ENCODE peak calls at places on chromosomes 16 and 17, in four cellular contexts. A is prostate gland, T is Panc1, V is HL-60. Q is an unnamed sample.

GRCh38 chr16:79092846-79093245 is 507.7 kb downstream of the MAF start:
- DNase-seq in A (no peak), V (peak; percentile 38), T (no peak), Q (no peak)

GRCh38 chr17:2053380-2054261 is 1.3 kb upstream of the HIC1 start:
- DNase-seq in A (peak; percentile 64), T (no peak), V (no peak), Q (peak; percentile 91)

GRCh38 chr17:9895923-9896322 is 9.1 kb downstream of the RCVRN start:
- DNase-seq in V (no peak), A (no peak), T (no peak), Q (no peak)

GRCh38 chr17:58538801-58539410 is 24.5 kb upstream of the MTMR4 start:
- DNase-seq in T (no peak), V (no peak), A (no peak), Q (no peak)

GRCh38 chr17:61597606-61598005 is 6.6 kb upstream of the NACA2 start:
- DNase-seq in A (no peak), T (no peak), V (no peak), Q (no peak)

GRCh38 chr17:56185905-56186783 is 32.9 kb downstream of the ANKFN1 start:
- DNase-seq in V (peak; percentile 37), T (no peak), A (no peak), Q (no peak)

GRCh38 chr17:40176409-40177110 is 710 bp upstream of the RAPGEFL1 start:
- DNase-seq in A (peak; percentile 81), T (no peak), V (no peak), Q (no peak)

GRCh38 chr16:87958632-87959031 is 7.4 kb downstream of the BANP start:
- DNase-seq in T (no peak), V (no peak), A (no peak), Q (no peak)

GRCh38 chr16:645852-646678 is 3.1 kb upstream of the WDR90 start:
- DNase-seq in A (no peak), T (no peak), V (no peak), Q (no peak)

GRCh38 chr16:19677403-19677802 is 40.6 kb downstream of the KNOP1 start:
- DNase-seq in A (no peak), V (no peak), T (no peak), Q (no peak)

GRCh38 chr16:19681637-19682036 is 36.4 kb downstream of the KNOP1 start:
- DNase-seq in T (no peak), A (no peak), V (no peak), Q (no peak)

GRCh38 chr16:19683453-19684236 is 34.4 kb downstream of the KNOP1 start:
- DNase-seq in A (no peak), V (no peak), T (no peak), Q (no peak)

GRCh38 chr16:19678804-19679203 is 39.2 kb downstream of the KNOP1 start:
- DNase-seq in V (no peak), A (no peak), T (no peak), Q (no peak)

GRCh38 chr16:19680972-19681371 is 37.1 kb downstream of the KNOP1 start:
- DNase-seq in T (no peak), V (no peak), A (no peak), Q (no peak)
- TF ChIP-seq CTCF in T (no peak), V (no peak), A (no peak), Q (no peak)

GRCh38 chr17:70808596-70808995 is 639.3 kb downstream of the KCNJ2 start:
- DNase-seq in A (no peak), T (no peak), V (no peak), Q (no peak)
- TF ChIP-seq CTCF in A (no peak), T (peak; percentile 54), V (peak; percentile 28), Q (peak; percentile 22)

GRCh38 chr17:74089869-74090464 is 113.5 kb upstream of the RPL38 start:
- DNase-seq in A (peak; percentile 27), V (peak; percentile 71), T (peak; percentile 35), Q (no peak)
- TF ChIP-seq CTCF in A (no peak), V (peak; percentile 90), T (peak; percentile 89), Q (peak; percentile 41)

GRCh38 chr17:8430966-8431365 is 4.7 kb upstream of the NDEL1 start:
- DNase-seq in A (no peak), V (no peak), T (no peak), Q (no peak)
- TF ChIP-seq CTCF in A (no peak), V (no peak), T (no peak), Q (no peak)

GRCh38 chr17:15351925-15352324 is 10.5 kb upstream of the TEKT3 start:
- DNase-seq in V (no peak), T (no peak), A (no peak), Q (no peak)

GRCh38 chr17:15351487-15351840 is 10.1 kb upstream of the TEKT3 start:
- DNase-seq in T (no peak), A (no peak), V (no peak), Q (no peak)

GRCh38 chr17:15349119-15349518 is 7.7 kb upstream of the TEKT3 start:
- DNase-seq in A (no peak), V (no peak), T (no peak), Q (no peak)

GRCh38 chr17:15350777-15351486 is 9.5 kb upstream of the TEKT3 start:
- DNase-seq in T (no peak), V (no peak), A (peak; percentile 9), Q (no peak)

DNA sequence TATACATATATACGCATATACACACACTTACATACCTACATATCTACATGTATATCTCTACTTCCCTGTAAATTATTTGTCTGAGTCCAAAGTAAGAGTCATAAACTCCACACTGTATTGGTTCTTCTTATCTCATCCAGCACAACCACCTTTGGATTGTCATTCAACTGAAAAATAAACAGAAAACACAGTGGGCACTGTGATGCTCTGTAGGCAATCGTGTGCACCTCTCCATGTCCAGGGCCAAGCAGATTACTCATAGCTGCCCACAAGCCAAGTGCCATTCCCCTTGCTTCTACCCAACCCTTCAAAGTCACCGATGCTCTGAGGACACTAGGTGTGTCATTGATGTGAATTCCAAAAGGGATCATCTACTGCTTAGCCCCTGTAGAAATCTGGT is 12.9 kb upstream of the TEKT3 start:
- DNase-seq in V (no peak), A (no peak), T (no peak), Q (no peak)
- TF ChIP-seq CTCF in V (no peak), A (no peak), T (no peak), Q (no peak)